ENCODE peak calls at places on chromosomes 11 and 22, in five cellular contexts. I is activated naive CD4-positive, alpha-beta T cell treated with anti-CD3 and anti-CD28 coated beads, Interleukin-2, amount 10 ng/mL, durations not matched to agents 7 days and 5 days; Z is fibroblast of lung; P is sigmoid colon; M is HEK293T. H is an unnamed sample.

GRCh38 chr11:62430350-62430749 is 11.5 kb downstream of the SCGB1A1 start:
- DNase-seq in I (no peak), Z (no peak), P (no peak), M (no peak), H (no peak)

GRCh38 chr11:124762077-124762623 is at the start of gene ESAM:
- DNase-seq in I (peak), Z (no peak), P (no peak), M (peak), H (no peak)

GRCh38 chr11:44814881-44815592 is 88.3 kb downstream of the TSPAN18 start:
- DNase-seq in I (no peak), Z (peak), P (no peak), M (no peak), H (no peak)

GRCh38 chr11:13713982-13714381 is 45.5 kb downstream of the FAR1 start:
- DNase-seq in I (no peak), Z (no peak), P (no peak), M (no peak), H (no peak)

GRCh38 chr22:35444685-35445399 is 44.9 kb downstream of the MCM5 start:
- DNase-seq in I (no peak), Z (no peak), P (no peak), M (no peak), H (no peak)

GRCh38 chr22:41709341-41709740 is 10.0 kb downstream of the MEI1 start:
- DNase-seq in I (no peak), Z (no peak), P (no peak), M (no peak), H (no peak)

GRCh38 chr11:123193742-123194141 is 1.3 kb downstream of the CLMP start:
- DNase-seq in I (no peak), Z (no peak), P (peak), M (no peak), H (no peak)

GRCh38 chr11:66541892-66542291 is 4.0 kb downstream of the ZDHHC24 start:
- DNase-seq in I (no peak), Z (no peak), P (no peak), M (no peak), H (no peak)

GRCh38 chr11:10751581-10751940 is 515 bp downstream of the CTR9 start:
- DNase-seq in I (no peak), Z (no peak), P (no peak), M (no peak), H (no peak)

GRCh38 chr11:108559340-108559739 is 34.2 kb downstream of the EXPH5 start:
- DNase-seq in I (no peak), Z (peak), P (no peak), M (no peak), H (no peak)

GRCh38 chr11:83326326-83326725 is 40.2 kb upstream of the CCDC90B start:
- DNase-seq in I (no peak), Z (no peak), P (no peak), M (no peak), H (no peak)

GRCh38 chr22:23302171-23303002 is 122.1 kb downstream of the BCR start:
- DNase-seq in I (no peak), Z (no peak), P (no peak), M (no peak), H (no peak)

GRCh38 chr11:61488651-61489291 is 19.8 kb upstream of the LRRC10B start:
- DNase-seq in I (no peak), Z (peak), P (no peak), M (no peak), H (no peak)

GRCh38 chr11:130477646-130478203 is 29.3 kb downstream of the ADAMTS15 start:
- DNase-seq in I (no peak), Z (peak), P (no peak), M (no peak), H (no peak)